ENCODE peak calls at places on chromosomes 6 and 20, in five cellular contexts. P is left colon, Z is ACHN, R is NCI-H2081, A is DMS153. J is an unnamed sample.

GRCh38 chr6:41689171-41690008 is 46.0 kb downstream of the TFEB start:
- DNase-seq in R (no peak), A (no peak), Z (no peak), P (no peak), J (no peak)

GRCh38 chr6:166025149-166025898 is 142.3 kb downstream of the TBXT start:
- DNase-seq in Z (peak), P (no peak), A (no peak), R (no peak), J (no peak)

GRCh38 chr6:72497186-72497585 is 124.7 kb upstream of the KCNQ5 start:
- DNase-seq in Z (no peak), P (no peak), A (no peak), R (no peak), J (no peak)

GRCh38 chr6:7204726-7205125 is 97.0 kb downstream of the RREB1 start:
- DNase-seq in A (no peak), P (no peak), Z (peak), R (no peak), J (no peak)

GRCh38 chr6:148629910-148630470 is 116.8 kb upstream of the UST start:
- DNase-seq in Z (no peak), R (no peak), P (no peak), A (no peak), J (no peak)

GRCh38 chr6:1703923-1704322 is 94.2 kb downstream of the FOXC1 start:
- DNase-seq in R (no peak), P (no peak), A (no peak), Z (no peak), J (no peak)

GRCh38 chr20:60088236-60088635 is 130.0 kb downstream of the CDH26 start:
- DNase-seq in A (no peak), P (no peak), Z (no peak), R (no peak), J (no peak)

GRCh38 chr6:84554706-84555105 is 209.7 kb downstream of the TBX18 start:
- DNase-seq in A (no peak), R (no peak), P (no peak), Z (no peak), J (no peak)

GRCh38 chr6:21138359-21139094 is 455.0 kb upstream of the SOX4 start:
- DNase-seq in Z (no peak), A (no peak), P (no peak), R (no peak), J (no peak)

GRCh38 chr20:2446845-2447244 is 23.7 kb downstream of the SNRPB start:
- DNase-seq in Z (no peak), R (no peak), A (no peak), P (no peak), J (no peak)

GRCh38 chr20:32570401-32571190 is 14.5 kb downstream of the NOL4L start:
- DNase-seq in Z (no peak), A (no peak), P (no peak), R (no peak), J (no peak)

GRCh38 chr6:103456652-103457051 is 1403.1 kb downstream of the HACE1 start:
- DNase-seq in P (no peak), A (no peak), R (no peak), Z (no peak), J (no peak)

GRCh38 chr6:116557863-116558262 is 4.3 kb downstream of the CALHM4 start:
- DNase-seq in R (no peak), A (peak), P (no peak), Z (peak), J (no peak)

GRCh38 chr6:132054525-132054924 is 103.4 kb upstream of the CCN2 start:
- DNase-seq in Z (no peak), R (no peak), A (no peak), P (no peak), J (no peak)

GRCh38 chr6:53794073-53794719 is 609 bp upstream of the LRRC1 start:
- DNase-seq in P (peak), A (peak), Z (peak), R (no peak), J (no peak)

GRCh38 chr6:25016311-25016710 is 80.6 kb upstream of the RIPOR2 start:
- DNase-seq in P (no peak), R (no peak), A (no peak), Z (no peak), J (no peak)

GRCh38 chr6:45608252-45608911 is 230.6 kb upstream of the SUPT3H start:
- DNase-seq in R (no peak), P (no peak), A (no peak), Z (no peak), J (no peak)

GRCh38 chr20:62770111-62770910 is 26.0 kb upstream of the MRGBP start:
- DNase-seq in A (no peak), Z (no peak), R (no peak), P (no peak), J (no peak)

GRCh38 chr6:90413867-90414266 is 117.2 kb upstream of the BACH2 start:
- DNase-seq in R (no peak), Z (no peak), P (no peak), A (peak), J (peak)

GRCh38 chr6:156780117-156780641 is 3.0 kb downstream of the ARID1B start:
- DNase-seq in A (peak), Z (peak), R (peak), P (peak), J (peak)

GRCh38 chr6:159686697-159687096 is 6.3 kb downstream of the SOD2 start:
- DNase-seq in Z (no peak), A (no peak), P (no peak), R (no peak), J (no peak)

GRCh38 chr20:52923123-52923543 is 49.0 kb upstream of the TSHZ2 start:
- DNase-seq in R (no peak), A (no peak), Z (peak), P (no peak), J (no peak)

GRCh38 chr6:53892707-53893106 is 97.9 kb downstream of the LRRC1 start:
- DNase-seq in Z (no peak), R (no peak), P (no peak), A (no peak), J (no peak)

GRCh38 chr6:14353263-14353662 is 235.7 kb downstream of the CD83 start:
- DNase-seq in Z (no peak), P (no peak), A (no peak), R (no peak), J (no peak)

GRCh38 chr6:114108119-114109002 is 137.4 kb upstream of the HDAC2 start:
- DNase-seq in Z (peak), R (peak), A (peak), P (peak), J (no peak)

GRCh38 chr6:20341564-20341963 is 60.1 kb upstream of the E2F3 start:
- DNase-seq in R (no peak), A (no peak), Z (no peak), P (no peak), J (no peak)

GRCh38 chr20:31606678-31606927 is 1.5 kb downstream of the ID1 start:
- DNase-seq in P (no peak), R (no peak), A (no peak), Z (no peak), J (no peak)

J was measured in stimulated activated naive B cell treated with anti-CD40 and anti-IgM and Interleukin-4, amounts not matched to agents 10 μg/mL and 1 μg/mL and 100 μg/mL, for 72 hours.